ENCODE peak calls at places on chromosomes 4 and X, in eight cellular contexts. One of them, this sample, is unnamed.

GRCh38 chr4:53959373-53959772 is 105.0 kb downstream of the CHIC2 start:
- DNase-seq in ureter: no peak
- DNase-seq in GM10248: no peak
- DNase-seq in Calu3: no peak
- DNase-seq in NT2/D1: no peak
- DNase-seq in GM13977: no peak
- DNase-seq in NCI-H2081 treated with DMSO at 0.1 percent for 48 hours: no peak
- DNase-seq in EL: no peak
- DNase-seq in this sample: no peak

GRCh38 chr4:111952708-111953107 is 192.5 kb upstream of the FAM241A start:
- DNase-seq in EL: peak
- DNase-seq in NCI-H2081 treated with DMSO at 0.1 percent for 48 hours: no peak
- DNase-seq in ureter: no peak
- DNase-seq in Calu3: no peak
- DNase-seq in NT2/D1: no peak
- DNase-seq in GM10248: no peak
- DNase-seq in GM13977: no peak
- DNase-seq in this sample: no peak

GRCh38 chr4:26788341-26788733 is 72.3 kb upstream of the STIM2 start:
- DNase-seq in EL: no peak
- DNase-seq in GM13977: no peak
- DNase-seq in GM10248: no peak
- DNase-seq in NCI-H2081 treated with DMSO at 0.1 percent for 48 hours: no peak
- DNase-seq in ureter: no peak
- DNase-seq in NT2/D1: no peak
- DNase-seq in Calu3: no peak
- DNase-seq in this sample: no peak

GRCh38 chr4:98318521-98318920 is 57.3 kb downstream of the RAP1GDS1 start:
- DNase-seq in Calu3: no peak
- DNase-seq in GM13977: no peak
- DNase-seq in NT2/D1: no peak
- DNase-seq in GM10248: no peak
- DNase-seq in ureter: no peak
- DNase-seq in EL: no peak
- DNase-seq in NCI-H2081 treated with DMSO at 0.1 percent for 48 hours: no peak
- DNase-seq in this sample: no peak

GRCh38 chr4:82136161-82136801 is 237.5 kb downstream of the HNRNPD start:
- DNase-seq in EL: no peak
- DNase-seq in NCI-H2081 treated with DMSO at 0.1 percent for 48 hours: no peak
- DNase-seq in NT2/D1: no peak
- DNase-seq in GM13977: no peak
- DNase-seq in Calu3: no peak
- DNase-seq in GM10248: no peak
- DNase-seq in ureter: no peak
- DNase-seq in this sample: no peak

GRCh38 chrX:105972690-105973386 is 65.7 kb downstream of the SERPINA7 start:
- DNase-seq in Calu3: no peak
- DNase-seq in NCI-H2081 treated with DMSO at 0.1 percent for 48 hours: no peak
- DNase-seq in GM13977: no peak
- DNase-seq in EL: no peak
- DNase-seq in ureter: no peak
- DNase-seq in GM10248: no peak
- DNase-seq in NT2/D1: no peak
- DNase-seq in this sample: no peak

GRCh38 chr4:123216946-123217345 is 179.6 kb upstream of the SPRY1 start:
- DNase-seq in GM10248: no peak
- DNase-seq in EL: no peak
- DNase-seq in GM13977: no peak
- DNase-seq in Calu3: no peak
- DNase-seq in ureter: no peak
- DNase-seq in NT2/D1: no peak
- DNase-seq in NCI-H2081 treated with DMSO at 0.1 percent for 48 hours: no peak
- DNase-seq in this sample: no peak

GRCh38 chr4:80732010-80732409 is 298.5 kb upstream of the BMP3 start:
- DNase-seq in NT2/D1: no peak
- DNase-seq in ureter: no peak
- DNase-seq in Calu3: no peak
- DNase-seq in GM10248: no peak
- DNase-seq in NCI-H2081 treated with DMSO at 0.1 percent for 48 hours: no peak
- DNase-seq in GM13977: no peak
- DNase-seq in EL: peak
- DNase-seq in this sample: no peak

GRCh38 chrX:103063918-103064434 is at the start of gene BEX1:
- DNase-seq in ureter: no peak
- DNase-seq in NCI-H2081 treated with DMSO at 0.1 percent for 48 hours: peak
- DNase-seq in Calu3: peak
- DNase-seq in GM13977: peak
- DNase-seq in NT2/D1: peak
- DNase-seq in GM10248: no peak
- DNase-seq in EL: peak
- DNase-seq in this sample: peak

This sample was measured in globus pallidus.